ENCODE peak calls at places on chromosomes 13 and 19, in six cellular contexts. One of them, this sample, is unnamed.

GRCh38 chr19:1245468-1245867 is 2.9 kb upstream of the MIDN start:
- DNase-seq in ACHN: no peak
- DNase-seq in substantia nigra: no peak
- DNase-seq in hepatic stellate cell: no peak
- DNase-seq in H9: no peak
- DNase-seq in CD4-positive, alpha-beta T cell: no peak
- DNase-seq in this sample: no peak

GRCh38 chr13:59034198-59034597 is 1129.5 kb downstream of the DIAPH3 start:
- DNase-seq in ACHN: no peak
- DNase-seq in substantia nigra: no peak
- DNase-seq in hepatic stellate cell: no peak
- DNase-seq in H9: no peak
- DNase-seq in CD4-positive, alpha-beta T cell: no peak
- DNase-seq in this sample: no peak

GRCh38 chr13:59674616-59675015 is 489.1 kb downstream of the DIAPH3 start:
- DNase-seq in ACHN: no peak
- DNase-seq in substantia nigra: no peak
- DNase-seq in hepatic stellate cell: no peak
- DNase-seq in H9: no peak
- DNase-seq in CD4-positive, alpha-beta T cell: no peak
- DNase-seq in this sample: no peak

GRCh38 chr19:28889941-28890645 is 322.9 kb downstream of the UQCRFS1 start:
- DNase-seq in ACHN: no peak
- DNase-seq in substantia nigra: no peak
- DNase-seq in hepatic stellate cell: no peak
- DNase-seq in H9: no peak
- DNase-seq in CD4-positive, alpha-beta T cell: no peak
- DNase-seq in this sample: no peak

GRCh38 chr13:42110410-42111155 is 62.1 kb downstream of the DGKH start:
- DNase-seq in ACHN: peak
- DNase-seq in substantia nigra: no peak
- DNase-seq in hepatic stellate cell: peak
- DNase-seq in H9: no peak
- DNase-seq in CD4-positive, alpha-beta T cell: no peak
- DNase-seq in this sample: no peak

GRCh38 chr13:73018336-73018735 is 40.5 kb upstream of the KLF5 start:
- DNase-seq in ACHN: no peak
- DNase-seq in substantia nigra: no peak
- DNase-seq in hepatic stellate cell: peak
- DNase-seq in H9: no peak
- DNase-seq in CD4-positive, alpha-beta T cell: no peak
- DNase-seq in this sample: no peak

GRCh38 chr19:45558399-45558878 is 26.2 kb downstream of the OPA3 start:
- DNase-seq in ACHN: peak
- DNase-seq in substantia nigra: peak
- DNase-seq in hepatic stellate cell: peak
- DNase-seq in H9: peak
- DNase-seq in CD4-positive, alpha-beta T cell: peak
- DNase-seq in this sample: peak

GRCh38 chr19:7010722-7011593 is 10.3 kb downstream of the MBD3L2B start:
- DNase-seq in ACHN: no peak
- DNase-seq in substantia nigra: no peak
- DNase-seq in hepatic stellate cell: no peak
- DNase-seq in H9: no peak
- DNase-seq in CD4-positive, alpha-beta T cell: no peak
- DNase-seq in this sample: no peak

GRCh38 chr13:48449656-48450055 is 36.7 kb upstream of the LPAR6 start:
- DNase-seq in ACHN: no peak
- DNase-seq in substantia nigra: no peak
- DNase-seq in hepatic stellate cell: no peak
- DNase-seq in H9: no peak
- DNase-seq in CD4-positive, alpha-beta T cell: no peak
- DNase-seq in this sample: no peak

GRCh38 chr13:59452189-59452588 is 711.5 kb downstream of the DIAPH3 start:
- DNase-seq in ACHN: no peak
- DNase-seq in substantia nigra: no peak
- DNase-seq in hepatic stellate cell: no peak
- DNase-seq in H9: no peak
- DNase-seq in CD4-positive, alpha-beta T cell: no peak
- DNase-seq in this sample: no peak

GRCh38 chr19:35529241-35530218 is 1.4 kb upstream of the SBSN start:
- DNase-seq in ACHN: no peak
- DNase-seq in substantia nigra: no peak
- DNase-seq in hepatic stellate cell: no peak
- DNase-seq in H9: no peak
- DNase-seq in CD4-positive, alpha-beta T cell: no peak
- DNase-seq in this sample: no peak

GRCh38 chr13:98741741-98742435 is 10.6 kb downstream of the SLC15A1 start:
- DNase-seq in ACHN: no peak
- DNase-seq in substantia nigra: no peak
- DNase-seq in hepatic stellate cell: no peak
- DNase-seq in H9: no peak
- DNase-seq in CD4-positive, alpha-beta T cell: no peak
- DNase-seq in this sample: no peak

GRCh38 chr19:920051-920857 is 3.1 kb downstream of the KISS1R start:
- DNase-seq in ACHN: no peak
- DNase-seq in substantia nigra: no peak
- DNase-seq in hepatic stellate cell: no peak
- DNase-seq in H9: no peak
- DNase-seq in CD4-positive, alpha-beta T cell: peak
- DNase-seq in this sample: no peak

GRCh38 chr13:51020600-51020999 is 90.5 kb downstream of the C13orf42 start:
- DNase-seq in ACHN: no peak
- DNase-seq in substantia nigra: no peak
- DNase-seq in hepatic stellate cell: no peak
- DNase-seq in H9: no peak
- DNase-seq in CD4-positive, alpha-beta T cell: no peak
- DNase-seq in this sample: no peak

GRCh38 chr13:24287748-24288287 is 21.6 kb upstream of the C1QTNF9 start:
- DNase-seq in ACHN: no peak
- DNase-seq in substantia nigra: no peak
- DNase-seq in hepatic stellate cell: no peak
- DNase-seq in H9: no peak
- DNase-seq in CD4-positive, alpha-beta T cell: no peak
- DNase-seq in this sample: no peak

GRCh38 chr13:40662866-40663265 is 3.6 kb downstream of the FOXO1 start:
- DNase-seq in ACHN: no peak
- DNase-seq in substantia nigra: no peak
- DNase-seq in hepatic stellate cell: no peak
- DNase-seq in H9: no peak
- DNase-seq in CD4-positive, alpha-beta T cell: no peak
- DNase-seq in this sample: no peak

GRCh38 chr13:88107486-88108044 is 436.4 kb downstream of the SLITRK5 start:
- DNase-seq in ACHN: no peak
- DNase-seq in substantia nigra: no peak
- DNase-seq in hepatic stellate cell: no peak
- DNase-seq in H9: no peak
- DNase-seq in CD4-positive, alpha-beta T cell: no peak
- DNase-seq in this sample: no peak

GRCh38 chr13:23025848-23026608 is 154.8 kb upstream of the SGCG start:
- DNase-seq in ACHN: no peak
- DNase-seq in substantia nigra: no peak
- DNase-seq in hepatic stellate cell: no peak
- DNase-seq in H9: no peak
- DNase-seq in CD4-positive, alpha-beta T cell: no peak
- DNase-seq in this sample: no peak

GRCh38 chr19:48896191-48896720 is 2.3 kb downstream of the TULP2 start:
- DNase-seq in ACHN: no peak
- DNase-seq in substantia nigra: no peak
- DNase-seq in hepatic stellate cell: no peak
- DNase-seq in H9: peak
- DNase-seq in CD4-positive, alpha-beta T cell: peak
- DNase-seq in this sample: no peak

GRCh38 chr13:73310366-73310765 is 251.6 kb downstream of the KLF5 start:
- DNase-seq in ACHN: no peak
- DNase-seq in substantia nigra: no peak
- DNase-seq in hepatic stellate cell: no peak
- DNase-seq in H9: no peak
- DNase-seq in CD4-positive, alpha-beta T cell: no peak
- DNase-seq in this sample: no peak

GRCh38 chr13:75785130-75785529 is 149.0 kb downstream of the LMO7 start:
- DNase-seq in ACHN: no peak
- DNase-seq in substantia nigra: no peak
- DNase-seq in hepatic stellate cell: no peak
- DNase-seq in H9: no peak
- DNase-seq in CD4-positive, alpha-beta T cell: no peak
- DNase-seq in this sample: no peak

GRCh38 chr19:41133260-41133659 is 19.0 kb downstream of the CYP2F1 start:
- DNase-seq in ACHN: no peak
- DNase-seq in substantia nigra: no peak
- DNase-seq in hepatic stellate cell: no peak
- DNase-seq in H9: no peak
- DNase-seq in CD4-positive, alpha-beta T cell: no peak
- DNase-seq in this sample: peak

GRCh38 chr13:41516760-41517159 is 59.4 kb downstream of the RGCC start:
- DNase-seq in ACHN: no peak
- DNase-seq in substantia nigra: no peak
- DNase-seq in hepatic stellate cell: no peak
- DNase-seq in H9: no peak
- DNase-seq in CD4-positive, alpha-beta T cell: no peak
- DNase-seq in this sample: no peak

GRCh38 chr19:14369399-14370168 is 11.7 kb upstream of the ADGRE5 start:
- DNase-seq in ACHN: no peak
- DNase-seq in substantia nigra: no peak
- DNase-seq in hepatic stellate cell: no peak
- DNase-seq in H9: no peak
- DNase-seq in CD4-positive, alpha-beta T cell: peak
- DNase-seq in this sample: no peak

GRCh38 chr13:98466634-98467236 is 110.2 kb downstream of the STK24 start:
- DNase-seq in ACHN: peak
- DNase-seq in substantia nigra: no peak
- DNase-seq in hepatic stellate cell: peak
- DNase-seq in H9: peak
- DNase-seq in CD4-positive, alpha-beta T cell: no peak
- DNase-seq in this sample: peak

GRCh38 chr19:17037966-17038500 is 11.4 kb upstream of the CPAMD8 start:
- DNase-seq in ACHN: no peak
- DNase-seq in substantia nigra: no peak
- DNase-seq in hepatic stellate cell: no peak
- DNase-seq in H9: no peak
- DNase-seq in CD4-positive, alpha-beta T cell: no peak
- DNase-seq in this sample: no peak

GRCh38 chr19:6357995-6358394 is 3.3 kb upstream of the CLPP start:
- DNase-seq in ACHN: no peak
- DNase-seq in substantia nigra: no peak
- DNase-seq in hepatic stellate cell: no peak
- DNase-seq in H9: no peak
- DNase-seq in CD4-positive, alpha-beta T cell: no peak
- DNase-seq in this sample: peak

GRCh38 chr19:21094347-21095025 is 12.5 kb downstream of the ZNF714 start:
- DNase-seq in ACHN: no peak
- DNase-seq in substantia nigra: no peak
- DNase-seq in hepatic stellate cell: no peak
- DNase-seq in H9: no peak
- DNase-seq in CD4-positive, alpha-beta T cell: no peak
- DNase-seq in this sample: no peak

GRCh38 chr13:97280478-97280877 is 58.3 kb downstream of the MBNL2 start:
- DNase-seq in ACHN: no peak
- DNase-seq in substantia nigra: no peak
- DNase-seq in hepatic stellate cell: no peak
- DNase-seq in H9: no peak
- DNase-seq in CD4-positive, alpha-beta T cell: no peak
- DNase-seq in this sample: peak

GRCh38 chr19:37564624-37565369 is 29.8 kb downstream of the ZNF571 start:
- DNase-seq in ACHN: no peak
- DNase-seq in substantia nigra: no peak
- DNase-seq in hepatic stellate cell: no peak
- DNase-seq in H9: no peak
- DNase-seq in CD4-positive, alpha-beta T cell: no peak
- DNase-seq in this sample: no peak

GRCh38 chr19:9986787-9987281 is 23.5 kb downstream of the COL5A3 start:
- DNase-seq in ACHN: no peak
- DNase-seq in substantia nigra: no peak
- DNase-seq in hepatic stellate cell: peak
- DNase-seq in H9: no peak
- DNase-seq in CD4-positive, alpha-beta T cell: no peak
- DNase-seq in this sample: no peak

GRCh38 chr19:2867025-2867991 is at the start of gene ZNF556:
- DNase-seq in ACHN: no peak
- DNase-seq in substantia nigra: no peak
- DNase-seq in hepatic stellate cell: peak
- DNase-seq in H9: no peak
- DNase-seq in CD4-positive, alpha-beta T cell: no peak
- DNase-seq in this sample: peak

GRCh38 chr19:38545596-38545995 is 72.2 kb downstream of the MAP4K1 start:
- DNase-seq in ACHN: no peak
- DNase-seq in substantia nigra: no peak
- DNase-seq in hepatic stellate cell: no peak
- DNase-seq in H9: no peak
- DNase-seq in CD4-positive, alpha-beta T cell: no peak
- DNase-seq in this sample: no peak

GRCh38 chr13:41648314-41648935 is 191.1 kb downstream of the RGCC start:
- DNase-seq in ACHN: no peak
- DNase-seq in substantia nigra: no peak
- DNase-seq in hepatic stellate cell: no peak
- DNase-seq in H9: no peak
- DNase-seq in CD4-positive, alpha-beta T cell: no peak
- DNase-seq in this sample: no peak

GRCh38 chr19:56404705-56405056 is 549 bp downstream of the ZNF583 start:
- DNase-seq in ACHN: no peak
- DNase-seq in substantia nigra: no peak
- DNase-seq in hepatic stellate cell: peak
- DNase-seq in H9: no peak
- DNase-seq in CD4-positive, alpha-beta T cell: no peak
- DNase-seq in this sample: no peak

GRCh38 chr19:19637523-19638251 is 5.8 kb downstream of the GMIP start:
- DNase-seq in ACHN: no peak
- DNase-seq in substantia nigra: no peak
- DNase-seq in hepatic stellate cell: no peak
- DNase-seq in H9: peak
- DNase-seq in CD4-positive, alpha-beta T cell: no peak
- DNase-seq in this sample: no peak

This sample was measured in PC-9.